ENCODE peak calls at places on chromosomes 4 and X, in four cellular contexts. One of them, this sample, is unnamed.

GRCh38 chr4:158945529-158946108 is 157.3 kb upstream of the RAPGEF2 start:
- DNase-seq in AG09309: no peak
- DNase-seq in uterus: no peak
- DNase-seq in astrocyte of the spinal cord: no peak
- DNase-seq in this sample: no peak

GRCh38 chrX:19790829-19791228 is 96.6 kb downstream of the SH3KBP1 start:
- DNase-seq in astrocyte of the spinal cord: no peak
- DNase-seq in AG09309: no peak
- DNase-seq in uterus: no peak
- DNase-seq in this sample: no peak

GRCh38 chr4:149465941-149466340 is 349.7 kb downstream of the IQCM start:
- DNase-seq in uterus: no peak
- DNase-seq in AG09309: no peak
- DNase-seq in astrocyte of the spinal cord: no peak
- DNase-seq in this sample: no peak

GRCh38 chr4:123674752-123675151 is 278.2 kb downstream of the SPRY1 start:
- DNase-seq in uterus: no peak
- DNase-seq in AG09309: no peak
- DNase-seq in astrocyte of the spinal cord: no peak
- DNase-seq in this sample: no peak

GRCh38 chr4:889516-889915 is 42.6 kb downstream of the GAK start:
- DNase-seq in astrocyte of the spinal cord: no peak
- DNase-seq in AG09309: no peak
- DNase-seq in uterus: no peak
- DNase-seq in this sample: no peak

GRCh38 chr4:57342406-57342805 is 232.2 kb upstream of the IGFBP7 start:
- DNase-seq in AG09309: peak; percentile 21
- DNase-seq in uterus: no peak
- DNase-seq in astrocyte of the spinal cord: peak; percentile 34
- DNase-seq in this sample: peak; percentile 6

GRCh38 chr4:140673729-140674128 is 82.5 kb downstream of the TBC1D9 start:
- DNase-seq in uterus: no peak
- DNase-seq in AG09309: no peak
- DNase-seq in astrocyte of the spinal cord: no peak
- DNase-seq in this sample: no peak

GRCh38 chrX:1481636-1482529 is 29.2 kb upstream of the ASMTL start:
- DNase-seq in uterus: peak; percentile 34
- DNase-seq in astrocyte of the spinal cord: peak; percentile 86
- DNase-seq in AG09309: peak; percentile 66
- DNase-seq in this sample: peak; percentile 6

GRCh38 chr4:156635046-156635445 is 336.6 kb downstream of the PDGFC start:
- DNase-seq in AG09309: no peak
- DNase-seq in uterus: no peak
- DNase-seq in astrocyte of the spinal cord: peak; percentile 37
- DNase-seq in this sample: no peak

GRCh38 chr4:156634612-156635011 is 337.0 kb downstream of the PDGFC start:
- DNase-seq in astrocyte of the spinal cord: peak; percentile 66
- DNase-seq in uterus: no peak
- DNase-seq in AG09309: no peak
- DNase-seq in this sample: peak; percentile 27

GRCh38 chr4:156636398-156636797 is 335.2 kb downstream of the PDGFC start:
- DNase-seq in AG09309: no peak
- DNase-seq in astrocyte of the spinal cord: no peak
- DNase-seq in uterus: no peak
- DNase-seq in this sample: no peak

GRCh38 chr4:156638925-156639605 is 332.5 kb downstream of the PDGFC start:
- DNase-seq in uterus: no peak
- DNase-seq in astrocyte of the spinal cord: peak; percentile 82
- DNase-seq in AG09309: no peak
- DNase-seq in this sample: peak; percentile 70

GRCh38 chr4:156638332-156638731 is 333.3 kb downstream of the PDGFC start:
- DNase-seq in AG09309: no peak
- DNase-seq in astrocyte of the spinal cord: peak; percentile 57
- DNase-seq in uterus: no peak
- DNase-seq in this sample: peak; percentile 31
- TF ChIP-seq CTCF in AG09309: no peak
- TF ChIP-seq CTCF in astrocyte of the spinal cord: no peak
- TF ChIP-seq CTCF in uterus: no peak
- TF ChIP-seq CTCF in this sample: no peak

GRCh38 chr4:109985993-109986640 is 73.4 kb downstream of the EGF start:
- DNase-seq in AG09309: peak; percentile 52
- DNase-seq in astrocyte of the spinal cord: no peak
- DNase-seq in uterus: no peak
- DNase-seq in this sample: no peak
- H3K4me3 ChIP-seq in AG09309: no peak overlapping the region
- H3K4me3 ChIP-seq in astrocyte of the spinal cord: no peak overlapping the region
- H3K4me3 ChIP-seq in uterus: no peak overlapping the region
- H3K4me3 ChIP-seq in this sample: no peak overlapping the region

DNA sequence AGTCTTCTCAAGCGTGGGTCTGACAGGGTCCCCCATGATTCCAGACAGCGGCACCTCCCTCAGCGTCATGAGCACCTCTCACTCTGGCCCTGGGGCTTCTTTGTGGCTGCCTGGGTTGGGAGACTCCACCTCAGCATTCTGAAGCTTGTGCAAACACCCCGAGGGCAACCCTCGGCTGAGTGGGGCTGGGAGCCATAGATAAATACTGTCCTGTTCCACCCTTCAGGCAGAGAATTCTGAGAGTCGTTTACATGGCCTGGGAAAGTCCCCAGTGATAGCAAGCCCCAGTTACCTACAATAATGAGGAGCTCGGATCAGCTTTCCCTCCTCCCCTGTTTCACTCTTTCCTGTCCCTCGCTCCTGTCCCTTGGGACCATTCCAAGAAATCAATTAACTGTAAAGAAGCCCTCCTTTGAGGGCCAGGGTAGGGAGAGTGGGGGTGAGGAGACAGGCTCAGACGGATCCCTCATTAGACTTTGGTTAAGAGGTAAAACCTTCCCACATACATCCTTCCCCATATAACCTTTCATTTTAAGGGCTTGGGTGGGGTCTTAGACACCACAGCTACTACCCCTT is 31.6 kb upstream of the DDX3X start:
- DNase-seq in AG09309: no peak
- DNase-seq in uterus: no peak
- DNase-seq in astrocyte of the spinal cord: no peak
- DNase-seq in this sample: no peak
- TF ChIP-seq CTCF in AG09309: no peak
- TF ChIP-seq CTCF in uterus: no peak
- TF ChIP-seq CTCF in astrocyte of the spinal cord: no peak
- TF ChIP-seq CTCF in this sample: no peak

GRCh38 chrX:21658152-21658737 is at the start of gene KLHL34:
- DNase-seq in uterus: no peak
- DNase-seq in astrocyte of the spinal cord: no peak
- DNase-seq in AG09309: no peak
- DNase-seq in this sample: no peak
- H3K4me3 ChIP-seq in uterus: no peak within 1 kb of the TSS
- H3K4me3 ChIP-seq in astrocyte of the spinal cord: peak within 1 kb of the TSS; percentile 12
- H3K4me3 ChIP-seq in AG09309: no peak within 1 kb of the TSS
- H3K4me3 ChIP-seq in this sample: peak within 1 kb of the TSS; percentile 29

GRCh38 chr4:76279462-76279861 is 27.1 kb upstream of the STBD1 start:
- DNase-seq in AG09309: no peak
- DNase-seq in uterus: no peak
- DNase-seq in astrocyte of the spinal cord: no peak
- DNase-seq in this sample: no peak
- TF ChIP-seq CTCF in AG09309: no peak
- TF ChIP-seq CTCF in uterus: no peak
- TF ChIP-seq CTCF in astrocyte of the spinal cord: no peak
- TF ChIP-seq CTCF in this sample: no peak